ENCODE peak calls at places on chromosomes 7 and 10, in seven cellular contexts. G is tibial nerve, Z is K562, W is stomach, O is HepG2, H is SK-N-SH, E is A549. T is an unnamed sample.

GRCh38 chr10:3172081-3172445 is 519 bp downstream of the PITRM1 start:
- DNase-seq in G (no peak), Z (no peak), W (no peak), O (peak; percentile 9), H (peak; percentile 37), E (no peak), T (no peak)

GRCh38 chr7:127817466-127817865 is 165.5 kb downstream of the SND1 start:
- DNase-seq in G (no peak), Z (no peak), W (no peak), O (no peak), H (no peak), E (no peak), T (no peak)

GRCh38 chr10:104067525-104067924 is 18.2 kb downstream of the COL17A1 start:
- DNase-seq in G (no peak), Z (no peak), W (no peak), O (no peak), H (no peak), E (no peak), T (no peak)

GRCh38 chr10:120741415-120741814 is 109.7 kb upstream of the WDR11 start:
- DNase-seq in G (no peak), Z (no peak), W (no peak), O (peak; percentile 10), H (no peak), E (no peak), T (no peak)

GRCh38 chr7:70316745-70317144 is 718.5 kb downstream of the AUTS2 start:
- DNase-seq in G (no peak), Z (no peak), W (no peak), O (no peak), H (no peak), E (no peak), T (no peak)

GRCh38 chr7:117126631-117127030 is 173.3 kb downstream of the ST7 start:
- DNase-seq in G (no peak), Z (no peak), W (no peak), O (no peak), H (no peak), E (no peak), T (no peak)

GRCh38 chr10:8034666-8035640 is 19.5 kb upstream of the GATA3 start:
- DNase-seq in G (no peak), Z (no peak), W (no peak), O (no peak), H (peak; percentile 61), E (no peak), T (peak; percentile 52)

GRCh38 chr10:93812664-93813338 is 55.1 kb downstream of the LGI1 start:
- DNase-seq in G (no peak), Z (no peak), W (no peak), O (no peak), H (no peak), E (no peak), T (no peak)

GRCh38 chr7:55109384-55110167 is 90.8 kb downstream of the EGFR start:
- DNase-seq in G (no peak), Z (no peak), W (peak; percentile 39), O (no peak), H (no peak), E (no peak), T (no peak)

GRCh38 chr7:38731195-38731594 is 100.0 kb upstream of the AMPH start:
- DNase-seq in G (no peak), Z (no peak), W (no peak), O (no peak), H (no peak), E (no peak), T (no peak)

GRCh38 chr7:82965088-82966036 is 197.3 kb downstream of the PCLO start:
- DNase-seq in G (no peak), Z (no peak), W (no peak), O (no peak), H (no peak), E (no peak), T (no peak)

GRCh38 chr7:135217645-135218509 is 6.6 kb upstream of the WDR91 start:
- DNase-seq in G (no peak), Z (no peak), W (no peak), O (peak; percentile 77), H (no peak), E (no peak), T (no peak)

GRCh38 chr7:7693881-7694280 is 24.5 kb downstream of the RPA3 start:
- DNase-seq in G (no peak), Z (no peak), W (no peak), O (peak; percentile 69), H (no peak), E (peak; percentile 27), T (no peak)

GRCh38 chr7:2037805-2038635 is 194.7 kb downstream of the MAD1L1 start:
- DNase-seq in G (no peak), Z (no peak), W (peak; percentile 73), O (no peak), H (no peak), E (no peak), T (no peak)

GRCh38 chr10:24920907-24921881 is 31.2 kb downstream of the PRTFDC1 start:
- DNase-seq in G (no peak), Z (peak; percentile 77), W (no peak), O (no peak), H (peak; percentile 4), E (peak; percentile 62), T (no peak)

GRCh38 chr10:119120413-119120867 is 16.5 kb downstream of the DENND10 start:
- DNase-seq in G (no peak), Z (no peak), W (no peak), O (peak; percentile 96), H (no peak), E (no peak), T (no peak)

GRCh38 chr7:102111758-102112119 is 174.9 kb upstream of the SH2B2 start:
- DNase-seq in G (no peak), Z (no peak), W (no peak), O (no peak), H (no peak), E (no peak), T (no peak)

GRCh38 chr7:143407296-143408246 is 1.1 kb downstream of the EPHA1 start:
- DNase-seq in G (no peak), Z (no peak), W (no peak), O (no peak), H (no peak), E (no peak), T (no peak)

GRCh38 chr7:80937336-80937735 is 18.5 kb upstream of the SEMA3C start:
- DNase-seq in G (no peak), Z (no peak), W (no peak), O (no peak), H (peak; percentile 37), E (no peak), T (no peak)

GRCh38 chr7:106978425-106979386 is 65.8 kb upstream of the PRKAR2B start:
- DNase-seq in G (no peak), Z (peak; percentile 87), W (no peak), O (no peak), H (peak; percentile 51), E (peak; percentile 13), T (no peak)

GRCh38 chr10:13970231-13970966 is 360.3 kb downstream of the FRMD4A start:
- DNase-seq in G (no peak), Z (no peak), W (no peak), O (no peak), H (no peak), E (no peak), T (no peak)

GRCh38 chr10:13971586-13972475 is 358.9 kb downstream of the FRMD4A start:
- DNase-seq in G (no peak), Z (no peak), W (no peak), O (no peak), H (no peak), E (no peak), T (no peak)

GRCh38 chr10:13972609-13973008 is 358.1 kb downstream of the FRMD4A start:
- DNase-seq in G (no peak), Z (no peak), W (no peak), O (no peak), H (no peak), E (no peak), T (no peak)

GRCh38 chr10:13970967-13971353 is 359.8 kb downstream of the FRMD4A start:
- DNase-seq in G (no peak), Z (no peak), W (no peak), O (no peak), H (no peak), E (no peak), T (no peak)

GRCh38 chr10:13973742-13974141 is 357.0 kb downstream of the FRMD4A start:
- DNase-seq in G (no peak), Z (no peak), W (no peak), O (no peak), H (peak; percentile 42), E (no peak), T (no peak)
- TF ChIP-seq EP300 in G (no peak), Z (no peak), W (no peak), O (no peak), H (no peak), E (no peak), T (no peak)

DNA sequence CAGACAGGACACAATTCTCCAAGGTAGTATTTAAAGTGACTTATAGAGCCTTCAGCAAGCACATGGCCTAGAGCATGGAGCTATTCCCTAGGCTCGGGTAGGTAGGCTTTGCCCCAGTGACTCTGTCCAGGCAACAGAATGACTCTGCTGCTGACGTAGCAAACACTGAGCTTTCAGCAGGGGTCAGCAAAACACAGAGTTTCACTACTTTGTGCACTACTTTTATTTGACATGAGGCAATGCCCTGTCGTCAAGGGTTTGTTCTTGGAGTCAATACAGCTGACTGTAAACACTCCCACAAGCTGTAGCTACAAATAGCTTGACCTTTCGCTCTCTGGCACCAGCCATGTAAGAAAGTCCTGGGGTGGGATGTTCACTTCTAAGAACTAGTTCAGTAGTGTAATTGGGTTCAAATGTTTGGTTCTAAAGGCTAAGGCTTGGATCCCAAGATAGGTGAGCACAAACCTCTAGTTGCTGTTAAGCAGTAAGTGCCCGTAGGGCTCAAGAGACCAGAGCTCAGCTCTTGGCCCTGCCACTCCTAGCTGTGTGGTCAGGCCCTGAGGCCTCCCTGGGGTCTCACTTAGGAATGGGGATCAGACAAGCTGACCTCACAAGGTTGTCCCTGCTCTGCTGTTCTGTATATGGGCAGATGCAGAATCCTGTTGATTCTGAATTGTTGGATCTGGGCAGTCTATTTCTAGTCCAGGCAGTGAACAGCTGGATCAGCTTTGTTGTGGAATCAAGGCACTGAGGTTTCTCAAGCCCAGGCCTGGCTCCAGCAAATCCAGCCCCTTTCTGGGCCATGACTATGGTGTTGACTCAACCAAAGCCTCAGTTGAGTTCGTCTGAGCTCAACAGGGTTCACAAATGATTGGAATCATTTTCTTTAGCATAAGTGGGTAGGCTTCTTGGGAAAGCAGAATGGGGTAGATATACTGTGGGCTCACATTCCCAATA is 10.7 kb downstream of the NODAL start:
- DNase-seq in G (peak; percentile 64), Z (no peak), W (peak; percentile 39), O (peak; percentile 80), H (no peak), E (no peak), T (no peak)
- H3K4me3 ChIP-seq in G (no peak overlapping the region), Z (no peak overlapping the region), W (no peak overlapping the region), O (no peak overlapping the region), H (no peak overlapping the region), E (no peak overlapping the region), T (no peak overlapping the region)

GRCh38 chr7:110322796-110323195 is 768.1 kb upstream of the LRRN3 start:
- DNase-seq in G (no peak), Z (no peak), W (no peak), O (no peak), H (no peak), E (no peak), T (no peak)
- TF ChIP-seq EP300 in G (no peak), Z (no peak), W (no peak), O (no peak), H (no peak), E (no peak), T (no peak)

DNA sequence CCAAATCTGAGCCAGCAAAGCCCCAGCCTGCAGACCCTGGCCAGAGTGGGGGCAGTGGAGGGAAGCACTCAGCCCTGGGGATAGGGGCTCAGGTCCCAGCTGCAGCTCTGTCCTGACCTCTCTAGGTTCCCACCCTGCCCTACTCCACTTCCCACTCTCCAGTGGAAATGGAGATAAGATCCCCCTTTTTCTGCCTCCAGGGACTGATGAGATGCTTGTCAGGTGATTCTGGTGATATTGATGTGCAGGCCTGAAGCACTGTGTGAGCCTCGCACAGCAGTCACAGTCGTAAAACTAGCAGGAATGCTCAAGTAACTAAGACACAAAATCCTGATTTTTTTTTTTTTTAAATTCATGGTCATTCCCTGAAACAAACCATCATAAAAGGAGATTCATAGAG is 55.0 kb upstream of the BTBD16 start:
- DNase-seq in G (no peak), Z (no peak), W (no peak), O (no peak), H (peak; percentile 41), E (no peak), T (no peak)
- H3K4me3 ChIP-seq in G (no peak overlapping the region), Z (no peak overlapping the region), W (no peak overlapping the region), O (no peak overlapping the region), H (no peak overlapping the region), E (no peak overlapping the region), T (no peak overlapping the region)

T was measured in H1.